ENCODE peak calls at places on chromosomes 16 and 17, in seven cellular contexts. G is NCI-H345, Y is OCI-M1, F is MV-4-11, U is hypothalamus, L is mammary epithelial cell, B is Peyer's patch. K is an unnamed sample.
A peak's percentile ranks its signal among the peaks of the same experiment; 100 is the strongest.

GRCh38 chr17:50046179-50046578 is 9.7 kb upstream of the ITGA3 start:
- DNase-seq in G (no peak), Y (no peak), F (no peak), U (no peak), L (no peak), B (no peak), K (no peak)

GRCh38 chr17:66555605-66556004 is 253.2 kb downstream of the PRKCA start:
- DNase-seq in G (no peak), Y (no peak), F (no peak), U (no peak), L (no peak), B (no peak), K (no peak)

GRCh38 chr17:60149691-60150582 is at the start of gene CA4:
- DNase-seq in G (peak; percentile 29), Y (no peak), F (no peak), U (no peak), L (no peak), B (no peak), K (no peak)

GRCh38 chr17:27760069-27760885 is 40.1 kb downstream of the NOS2 start:
- DNase-seq in G (peak; percentile 58), Y (peak; percentile 85), F (peak; percentile 26), U (peak; percentile 46), L (peak; percentile 19), B (peak; percentile 81), K (peak; percentile 51)

GRCh38 chr16:81482329-81483063 is 37.9 kb downstream of the CMIP start:
- DNase-seq in G (no peak), Y (no peak), F (peak; percentile 9), U (no peak), L (no peak), B (no peak), K (no peak)

GRCh38 chr17:19650826-19651225 is 2.3 kb downstream of the ALDH3A2 start:
- DNase-seq in G (no peak), Y (no peak), F (no peak), U (no peak), L (peak; percentile 66), B (no peak), K (peak; percentile 20)

GRCh38 chr17:75288784-75289121 is 480 bp downstream of the SLC25A19 start:
- DNase-seq in G (peak; percentile 75), Y (peak; percentile 59), F (peak; percentile 36), U (peak; percentile 65), L (no peak), B (no peak), K (peak; percentile 51)

GRCh38 chr17:79573196-79573929 is 37.5 kb downstream of the RBFOX3 start:
- DNase-seq in G (peak; percentile 47), Y (no peak), F (no peak), U (no peak), L (peak; percentile 67), B (no peak), K (no peak)

GRCh38 chr17:64213995-64214507 is 49.0 kb downstream of the TEX2 start:
- DNase-seq in G (no peak), Y (peak; percentile 92), F (no peak), U (no peak), L (no peak), B (no peak), K (no peak)

GRCh38 chr17:65415991-65416390 is 145.5 kb downstream of the AXIN2 start:
- DNase-seq in G (no peak), Y (no peak), F (no peak), U (no peak), L (no peak), B (no peak), K (no peak)

GRCh38 chr16:51640196-51640595 is 489.1 kb upstream of the SALL1 start:
- DNase-seq in G (no peak), Y (no peak), F (no peak), U (no peak), L (no peak), B (no peak), K (no peak)

GRCh38 chr16:12096162-12096781 is 119.7 kb downstream of the SNX29 start:
- DNase-seq in G (no peak), Y (no peak), F (no peak), U (no peak), L (no peak), B (no peak), K (no peak)

GRCh38 chr16:35776-36305 is 17.6 kb downstream of the POLR3K start:
- DNase-seq in G (no peak), Y (no peak), F (no peak), U (no peak), L (no peak), B (no peak), K (no peak)

GRCh38 chr16:56729736-56730662 is at the start of gene NUP93:
- DNase-seq in G (peak; percentile 87), Y (peak; percentile 90), F (peak; percentile 85), U (peak; percentile 91), L (peak; percentile 90), B (peak; percentile 97), K (peak; percentile 96)

GRCh38 chr17:78111012-78111726 is 17.4 kb downstream of the TMC6 start:
- DNase-seq in G (no peak), Y (no peak), F (no peak), U (no peak), L (no peak), B (no peak), K (no peak)

GRCh38 chr17:57311281-57312216 is 55.2 kb downstream of the MSI2 start:
- DNase-seq in G (peak; percentile 28), Y (no peak), F (no peak), U (no peak), L (no peak), B (peak; percentile 76), K (peak; percentile 11)

GRCh38 chr16:24846548-24847357 is 990 bp downstream of the SLC5A11 start:
- DNase-seq in G (no peak), Y (no peak), F (no peak), U (no peak), L (no peak), B (no peak), K (no peak)

GRCh38 chr17:77476920-77477805 is 336.4 kb downstream of the SEC14L1 start:
- DNase-seq in G (no peak), Y (no peak), F (peak; percentile 39), U (no peak), L (peak; percentile 98), B (no peak), K (peak; percentile 98)

GRCh38 chr17:37717627-37718382 is 27.1 kb downstream of the HNF1B start:
- DNase-seq in G (no peak), Y (peak; percentile 53), F (peak; percentile 74), U (no peak), L (no peak), B (no peak), K (no peak)

GRCh38 chr17:8753976-8754440 is 4.3 kb downstream of the SPDYE4 start:
- DNase-seq in G (peak; percentile 5), Y (peak; percentile 59), F (peak; percentile 23), U (no peak), L (peak; percentile 20), B (no peak), K (peak; percentile 36)